ENCODE peak calls at places on chromosomes 3 and 15, in four cellular contexts. J, O, S and B are unnamed samples.

GRCh38 chr3:148591525-148591924 is 106.2 kb upstream of the AGTR1 start:
- DNase-seq in S (no peak), O (no peak), J (no peak), B (no peak)

GRCh38 chr15:40340038-40340739 is 550 bp downstream of the CCDC9B start:
- DNase-seq in S (peak), J (no peak), O (no peak), B (peak)

GRCh38 chr3:193910886-193911738 is 224.8 kb upstream of the HES1 start:
- DNase-seq in S (peak), O (no peak), J (no peak), B (no peak)

GRCh38 chr15:39461536-39462140 is 119.2 kb upstream of the THBS1 start:
- DNase-seq in J (no peak), O (no peak), S (peak), B (peak)

GRCh38 chr15:77642793-77643430 is 10.2 kb upstream of the LINGO1 start:
- DNase-seq in O (no peak), S (no peak), J (no peak), B (no peak)

GRCh38 chr3:11477286-11477935 is 166.3 kb downstream of the VGLL4 start:
- DNase-seq in S (no peak), J (peak), O (no peak), B (peak)

GRCh38 chr3:148227534-148227933 is 470.2 kb upstream of the AGTR1 start:
- DNase-seq in S (no peak), O (no peak), J (no peak), B (no peak)

GRCh38 chr3:111895079-111895478 is 36.0 kb downstream of the PHLDB2 start:
- DNase-seq in J (no peak), S (no peak), O (no peak), B (peak)

GRCh38 chr15:90214553-90215205 is 13.5 kb downstream of the SEMA4B start:
- DNase-seq in S (no peak), O (no peak), J (no peak), B (no peak)

GRCh38 chr3:24202071-24202470 is 257.0 kb downstream of the NR1D2 start:
- DNase-seq in J (peak), O (no peak), S (no peak), B (no peak)